ENCODE peak calls at places on chromosome 2, in four cellular contexts. Q, B, E and P are unnamed samples.

GRCh38 chr2:56088411-56088810 is 95.4 kb upstream of the CCDC85A start:
- DNase-seq in B (no peak), E (no peak), Q (peak), P (no peak)

GRCh38 chr2:158518083-158518482 is 61.3 kb downstream of the PKP4 start:
- DNase-seq in B (no peak), Q (peak), E (peak), P (no peak)

GRCh38 chr2:140880573-140880972 is 1250.2 kb downstream of the LRP1B start:
- DNase-seq in B (no peak), Q (peak), E (peak), P (no peak)

GRCh38 chr2:111671426-111672150 is 212.4 kb downstream of the ANAPC1 start:
- DNase-seq in B (peak), E (peak), Q (peak), P (peak)

GRCh38 chr2:191857406-191857805 is 10.5 kb upstream of the CAVIN2 start:
- DNase-seq in B (no peak), Q (peak), E (peak), P (no peak)

GRCh38 chr2:143545643-143546275 is 416.5 kb downstream of the ARHGAP15 start:
- DNase-seq in Q (peak), E (peak), B (no peak), P (no peak)

GRCh38 chr2:189298038-189298437 is 118.5 kb upstream of the COL5A2 start:
- DNase-seq in E (no peak), Q (peak), B (no peak), P (no peak)

GRCh38 chr2:158637357-158637756 is 157.8 kb upstream of the DAPL1 start:
- DNase-seq in B (no peak), E (no peak), Q (no peak), P (no peak)

GRCh38 chr2:230166557-230167170 is 53.1 kb downstream of the SP110 start:
- DNase-seq in B (no peak), E (no peak), Q (no peak), P (no peak)

GRCh38 chr2:43127208-43127940 is 99.0 kb downstream of the ZFP36L2 start:
- DNase-seq in E (peak), B (peak), Q (peak), P (no peak)

DNA sequence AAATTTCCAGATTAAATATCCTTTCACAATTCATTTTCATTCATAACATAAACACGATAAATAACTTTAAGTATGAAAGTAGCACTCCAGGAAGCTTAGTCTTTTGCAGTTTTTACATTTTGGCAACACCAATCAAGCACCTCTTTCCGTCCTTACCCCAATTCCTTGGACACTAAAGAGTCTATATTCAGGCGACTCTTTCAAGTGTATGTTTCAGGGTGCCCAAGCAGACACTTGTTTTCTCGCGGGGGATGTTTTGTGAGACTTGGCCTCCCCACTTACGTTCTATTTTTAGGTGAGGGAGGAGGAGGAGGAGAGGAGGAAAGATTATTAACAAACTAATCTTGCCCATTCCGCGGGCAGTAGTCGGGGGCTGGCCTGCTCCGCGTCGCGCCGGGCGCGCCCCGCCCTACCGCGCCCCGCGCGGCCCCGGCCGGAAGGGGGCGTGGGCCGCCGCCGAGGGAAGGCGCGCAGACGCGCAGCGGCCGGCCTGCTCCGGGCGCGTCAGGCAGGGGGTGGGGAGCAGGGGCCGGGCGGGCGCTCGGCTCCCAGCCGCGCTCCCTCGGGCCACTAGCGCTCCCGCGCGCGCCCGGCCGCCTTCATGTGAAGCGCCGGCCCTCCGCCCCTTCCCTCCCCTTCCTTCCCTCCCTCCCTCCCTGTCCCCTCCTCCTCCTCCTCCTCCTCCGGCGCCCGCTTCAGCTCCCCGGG is at the start of gene ITPRID2:
- DNase-seq in B (peak), E (peak), Q (peak), P (peak)
- TF ChIP-seq CTCF in B (peak), E (no peak), Q (no peak), P (no peak)

GRCh38 chr2:54556659-54557121 is 100.6 kb downstream of the SPTBN1 start:
- DNase-seq in Q (peak), B (no peak), E (peak), P (no peak)

GRCh38 chr2:54557601-54558187 is 101.6 kb downstream of the SPTBN1 start:
- DNase-seq in B (peak), Q (peak), E (peak), P (peak)

GRCh38 chr2:54558976-54559410 is 102.9 kb downstream of the SPTBN1 start:
- DNase-seq in E (no peak), Q (no peak), B (no peak), P (no peak)

GRCh38 chr2:54558188-54558975 is 102.3 kb downstream of the SPTBN1 start:
- DNase-seq in B (peak), Q (peak), E (peak), P (no peak)

DNA sequence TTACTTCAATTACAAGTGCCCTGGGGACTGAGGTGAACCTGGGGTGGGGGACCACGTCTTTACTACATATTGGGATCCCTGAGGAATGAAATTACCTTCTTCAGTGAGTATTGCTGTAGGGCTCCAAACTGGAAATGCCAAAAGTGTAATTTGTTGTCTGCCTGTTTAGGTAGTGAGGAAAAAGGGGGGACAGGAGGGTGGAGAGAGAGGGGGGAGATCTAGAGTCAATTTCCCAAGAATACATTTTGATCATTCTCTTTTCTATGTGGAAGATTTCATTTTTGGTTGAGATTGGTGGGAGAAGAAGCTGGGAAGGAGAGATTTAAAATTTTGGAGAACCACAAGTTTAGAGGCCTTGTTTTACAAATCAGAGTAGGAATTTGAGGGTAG is 101.1 kb downstream of the SPTBN1 start:
- DNase-seq in Q (no peak), E (no peak), B (no peak), P (no peak)
- H3K4me3 ChIP-seq in Q (no peak), E (no peak), B (peak), P (peak)

GRCh38 chr2:3594493-3595281 is at the start of gene COLEC11:
- DNase-seq in Q (peak), E (no peak), B (peak), P (no peak)
- TF ChIP-seq CTCF in Q (peak), E (peak), B (peak), P (no peak)

DNA sequence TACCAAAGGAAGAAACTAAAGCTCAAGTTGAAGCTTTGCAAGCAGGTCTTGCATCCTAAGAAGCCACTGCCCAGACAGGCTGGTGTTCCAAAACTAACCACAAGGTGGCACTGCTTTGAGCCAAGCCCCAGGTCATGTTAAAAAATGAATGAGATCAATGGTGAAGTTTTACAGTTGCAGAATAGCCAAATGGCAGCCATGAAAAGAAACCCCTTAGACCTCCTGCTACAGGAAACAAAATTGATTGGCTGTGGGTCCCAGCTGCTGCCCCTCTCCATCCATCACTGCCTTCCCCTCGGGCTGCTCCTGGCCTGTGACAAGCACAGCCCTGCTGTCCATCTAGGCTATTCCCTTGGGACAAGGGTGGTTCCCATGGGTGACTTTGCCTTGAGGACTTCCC is 20.7 kb upstream of the MREG start:
- DNase-seq in Q (peak), B (peak), E (peak), P (peak)
- H3K4me3 ChIP-seq in Q (no peak), B (no peak), E (no peak), P (no peak)

DNA sequence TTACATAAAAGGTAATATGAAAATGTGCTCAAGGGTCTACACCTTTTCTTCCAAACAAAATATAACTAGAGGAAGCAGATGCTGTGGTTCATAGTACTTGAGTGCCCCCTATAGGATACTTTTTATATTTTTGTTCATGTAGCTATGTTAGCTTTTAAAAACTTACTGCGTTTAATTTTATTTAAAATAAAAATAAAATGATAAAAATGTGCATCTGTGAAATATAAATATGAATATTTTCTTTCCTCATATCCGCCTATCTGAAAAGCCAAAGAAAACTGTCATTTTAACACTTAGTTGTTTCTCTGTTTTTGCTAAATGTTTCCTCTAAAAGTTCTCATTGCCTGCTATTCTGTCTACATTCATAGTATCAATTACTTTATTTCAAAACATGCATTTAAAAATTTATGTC is 9.6 kb upstream of the LRP1B start:
- DNase-seq in B (no peak), Q (peak), E (peak), P (no peak)
- TF ChIP-seq CTCF in B (peak), Q (peak), E (peak), P (peak)

GRCh38 chr2:64140665-64141064 is 3.6 kb downstream of the PELI1 start:
- DNase-seq in B (no peak), E (no peak), Q (no peak), P (no peak)

GRCh38 chr2:64137996-64138395 is 6.2 kb downstream of the PELI1 start:
- DNase-seq in Q (no peak), E (no peak), B (no peak), P (no peak)

GRCh38 chr2:64135421-64135820 is 8.8 kb downstream of the PELI1 start:
- DNase-seq in Q (no peak), B (no peak), E (no peak), P (no peak)

GRCh38 chr2:64134813-64135212 is 9.4 kb downstream of the PELI1 start:
- DNase-seq in B (no peak), Q (no peak), E (no peak), P (no peak)

DNA sequence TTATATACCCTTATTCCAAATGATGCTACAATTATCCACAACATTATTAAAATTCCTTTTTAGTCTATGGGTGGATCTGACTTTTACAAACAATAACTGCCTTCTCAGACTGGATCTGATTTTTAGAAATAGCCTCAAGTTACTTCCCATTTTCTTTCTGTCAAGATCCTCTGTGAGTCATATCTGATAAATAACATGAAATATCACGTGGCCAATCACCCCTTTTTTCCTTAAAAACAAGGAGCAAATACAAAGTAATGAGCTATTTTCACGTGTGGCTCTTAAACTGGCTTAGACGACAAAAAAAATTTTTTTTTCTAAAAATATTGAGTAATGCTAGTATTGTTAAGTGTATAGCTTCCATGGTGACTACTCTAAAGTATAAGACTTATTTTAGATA is 6.7 kb downstream of the PELI1 start:
- DNase-seq in Q (no peak), E (peak), B (no peak), P (no peak)
- H3K4me3 ChIP-seq in Q (no peak), E (no peak), B (no peak), P (no peak)